ENCODE peak calls at places on chromosomes 11 and 22, in seven cellular contexts. L, X, B, P, Q, J and K are unnamed samples.

GRCh38 chr11:126432525-126432924 is 77.0 kb downstream of the ST3GAL4 start:
- DNase-seq in P (no peak), X (no peak), B (no peak), Q (no peak), L (no peak), J (no peak), K (no peak)

GRCh38 chr11:15929371-15929801 is 427.0 kb downstream of the SOX6 start:
- DNase-seq in X (no peak), Q (no peak), J (no peak), B (no peak), L (no peak), P (no peak), K (no peak)

GRCh38 chr11:6653055-6653454 is 2.6 kb downstream of the DCHS1 start:
- DNase-seq in P (no peak), J (no peak), X (no peak), B (no peak), Q (no peak), L (no peak), K (no peak)

GRCh38 chr22:37184816-37185541 is 3.1 kb downstream of the C1QTNF6 start:
- DNase-seq in J (no peak), B (no peak), X (no peak), L (no peak), P (no peak), Q (no peak), K (no peak)

GRCh38 chr22:26777402-26777801 is 120.0 kb downstream of the MIAT start:
- DNase-seq in P (no peak), J (no peak), Q (no peak), X (no peak), L (no peak), B (no peak), K (no peak)

GRCh38 chr11:6622261-6623171 is 3.3 kb upstream of the TPP1 start:
- DNase-seq in P (no peak), J (no peak), Q (no peak), X (no peak), B (no peak), L (no peak), K (no peak)

GRCh38 chr11:2041153-2041552 is 43.5 kb upstream of the H19 start:
- DNase-seq in B (no peak), J (no peak), P (no peak), X (no peak), L (no peak), Q (no peak), K (no peak)

GRCh38 chr11:110147965-110148709 is 54.9 kb downstream of the ZC3H12C start:
- DNase-seq in B (no peak), L (no peak), Q (peak; percentile 87), P (no peak), J (no peak), X (no peak), K (no peak)

GRCh38 chr11:114326776-114327175 is 30.6 kb downstream of the NNMT start:
- DNase-seq in L (no peak), B (no peak), Q (no peak), X (no peak), J (no peak), P (no peak), K (no peak)

GRCh38 chr22:22687638-22688500 is 43.5 kb downstream of the GGTLC2 start:
- DNase-seq in P (peak; percentile 6), B (no peak), X (no peak), J (no peak), Q (peak; percentile 73), L (no peak), K (no peak)

GRCh38 chr22:45612940-45613339 is 58.7 kb upstream of the ATXN10 start:
- DNase-seq in J (no peak), Q (peak; percentile 11), X (no peak), P (no peak), L (no peak), B (no peak), K (no peak)

GRCh38 chr11:115695677-115696451 is 191.6 kb upstream of the CADM1 start:
- DNase-seq in Q (no peak), P (no peak), J (no peak), B (no peak), X (no peak), L (no peak), K (no peak)

GRCh38 chr22:42368379-42369249 is 63.6 kb downstream of the NFAM1 start:
- DNase-seq in L (no peak), B (no peak), Q (no peak), P (peak; percentile 17), X (peak; percentile 43), J (no peak), K (no peak)

GRCh38 chr11:22337571-22338464 is at the start of gene SLC17A6:
- DNase-seq in X (no peak), P (no peak), J (no peak), L (no peak), Q (peak; percentile 47), B (no peak), K (no peak)

GRCh38 chr11:44243633-44244343 is 66.2 kb downstream of the ALX4 start:
- DNase-seq in P (no peak), L (no peak), B (no peak), J (no peak), X (no peak), Q (peak; percentile 68), K (no peak)

GRCh38 chr11:59550842-59551650 is 39.7 kb downstream of the OR4D9 start:
- DNase-seq in B (peak; percentile 76), P (peak; percentile 70), Q (peak; percentile 98), X (peak; percentile 84), L (peak; percentile 71), J (peak; percentile 93), K (peak; percentile 84)

GRCh38 chr11:118918128-118918685 is 7.5 kb downstream of the BCL9L start:
- DNase-seq in J (peak; percentile 79), X (peak; percentile 71), Q (peak; percentile 92), L (no peak), B (no peak), P (no peak), K (no peak)

GRCh38 chr11:131982154-131982553 is 611.7 kb downstream of the NTM start:
- DNase-seq in Q (no peak), L (no peak), X (no peak), P (no peak), B (no peak), J (no peak), K (no peak)

GRCh38 chr11:75492181-75492820 is 33.4 kb downstream of the GDPD5 start:
- DNase-seq in L (peak; percentile 49), P (peak; percentile 49), Q (peak; percentile 35), B (no peak), X (peak; percentile 30), J (peak; percentile 81), K (no peak)

GRCh38 chr11:65802841-65803240 is 16.0 kb downstream of the OVOL1 start:
- DNase-seq in Q (no peak), P (no peak), L (no peak), J (no peak), X (no peak), B (no peak), K (no peak)

GRCh38 chr11:64851831-64852337 is 7.4 kb upstream of the CDC42BPG start:
- DNase-seq in B (no peak), P (no peak), Q (no peak), J (no peak), L (no peak), X (peak; percentile 29), K (no peak)

GRCh38 chr11:122229611-122230386 is 113.8 kb upstream of the BLID start:
- DNase-seq in L (no peak), P (no peak), J (no peak), B (peak; percentile 62), Q (no peak), X (no peak), K (no peak)

GRCh38 chr11:109264128-109264527 is 157.9 kb upstream of the C11orf87 start:
- DNase-seq in P (no peak), L (no peak), Q (no peak), J (no peak), X (no peak), B (no peak), K (no peak)

GRCh38 chr11:130763087-130763980 is 152.9 kb downstream of the SNX19 start:
- DNase-seq in J (no peak), B (no peak), L (no peak), Q (peak; percentile 66), P (no peak), X (no peak), K (no peak)

GRCh38 chr11:82757660-82758301 is 24.1 kb upstream of the FAM181B start:
- DNase-seq in P (no peak), J (no peak), X (no peak), B (no peak), L (no peak), Q (no peak), K (no peak)

GRCh38 chr11:132119573-132119972 is 749.2 kb downstream of the NTM start:
- DNase-seq in B (no peak), L (no peak), X (no peak), J (no peak), Q (no peak), P (no peak), K (no peak)

GRCh38 chr22:19290400-19291217 is 910 bp downstream of the CLTCL1 start:
- DNase-seq in Q (peak; percentile 24), B (no peak), J (peak; percentile 73), L (no peak), X (peak; percentile 3), P (no peak), K (no peak)

GRCh38 chr11:67468056-67468455 is 995 bp downstream of the TMEM134 start:
- DNase-seq in J (no peak), P (no peak), X (no peak), Q (no peak), B (no peak), L (no peak), K (no peak)

GRCh38 chr11:8092587-8093424 is 11.8 kb downstream of the TUB start:
- DNase-seq in B (no peak), X (no peak), L (no peak), P (no peak), J (peak; percentile 63), Q (peak; percentile 74), K (no peak)

GRCh38 chr22:19149047-19149883 is 827 bp downstream of the GSC2 start:
- DNase-seq in Q (no peak), P (peak; percentile 50), J (no peak), L (no peak), B (no peak), X (peak; percentile 26), K (no peak)

GRCh38 chr22:41563051-41563711 is 2.4 kb downstream of the CSDC2 start:
- DNase-seq in J (no peak), P (no peak), B (no peak), L (no peak), Q (peak; percentile 74), X (no peak), K (no peak)

GRCh38 chr11:73404048-73404447 is 27.8 kb downstream of the RELT start:
- DNase-seq in B (peak; percentile 53), X (no peak), J (no peak), L (no peak), P (no peak), Q (peak; percentile 69), K (peak; percentile 12)

GRCh38 chr11:25737071-25737675 is 594.8 kb upstream of the ANO3 start:
- DNase-seq in Q (no peak), X (no peak), P (no peak), J (no peak), L (no peak), B (no peak), K (no peak)

GRCh38 chr11:13116491-13116890 is 107.4 kb downstream of the RASSF10 start:
- DNase-seq in B (no peak), X (no peak), Q (no peak), J (no peak), L (no peak), P (no peak), K (no peak)

GRCh38 chr11:123111465-123111864 is 49.5 kb upstream of the HSPA8 start:
- DNase-seq in L (no peak), J (no peak), P (no peak), Q (peak; percentile 73), X (peak; percentile 39), B (no peak), K (no peak)

GRCh38 chr11:5196731-5197130 is 3.8 kb downstream of the OR51V1 start:
- DNase-seq in L (no peak), X (no peak), B (no peak), Q (no peak), P (no peak), J (no peak), K (no peak)

GRCh38 chr22:36182871-36183270 is 18.7 kb downstream of the APOL4 start:
- DNase-seq in P (no peak), X (no peak), Q (no peak), J (peak; percentile 32), L (no peak), B (no peak), K (no peak)

GRCh38 chr22:43862074-43862881 is at the start of gene SULT4A1:
- DNase-seq in P (no peak), X (no peak), B (no peak), Q (peak; percentile 5), L (no peak), J (no peak), K (no peak)